ENCODE peak calls at places on chromosome 18, in four cellular contexts. K is kidney, G is globus pallidus, S is aorta. A is an unnamed sample.

GRCh38 chr18:3604626-3605408 is 154.8 kb downstream of the TGIF1 start:
- DNase-seq in G (peak; percentile 58), S (no peak), K (no peak), A (peak; percentile 42)

GRCh38 chr18:58247363-58247834 is 203.4 kb downstream of the NEDD4L start:
- DNase-seq in K (no peak), S (no peak), G (peak; percentile 20), A (no peak)

GRCh38 chr18:68150976-68151375 is 563.9 kb downstream of the TMX3 start:
- DNase-seq in K (no peak), S (no peak), G (no peak), A (no peak)

GRCh38 chr18:32346667-32347066 is 124.0 kb downstream of the GAREM1 start:
- DNase-seq in G (peak; percentile 50), K (no peak), S (no peak), A (no peak)

GRCh38 chr18:48613589-48613988 is 74.8 kb downstream of the CTIF start:
- DNase-seq in K (peak; percentile 75), G (peak; percentile 85), S (peak; percentile 90), A (no peak)

GRCh38 chr18:58828399-58829121 is 36.1 kb upstream of the ZNF532 start:
- DNase-seq in G (no peak), K (no peak), S (no peak), A (no peak)

GRCh38 chr18:78549971-78550370 is 429.6 kb upstream of the SALL3 start:
- DNase-seq in S (no peak), K (no peak), G (no peak), A (no peak)

GRCh38 chr18:13520306-13520705 is 206.1 kb downstream of the FAM210A start:
- DNase-seq in G (no peak), S (no peak), K (no peak), A (peak; percentile 5)

GRCh38 chr18:44507729-44508325 is 172.9 kb upstream of the SETBP1 start:
- DNase-seq in S (peak; percentile 74), G (peak; percentile 74), K (peak; percentile 75), A (peak; percentile 1)

GRCh38 chr18:2274613-2275012 is 296.7 kb downstream of the METTL4 start:
- DNase-seq in S (no peak), K (no peak), G (no peak), A (no peak)

GRCh38 chr18:61542596-61542995 is 209.4 kb downstream of the CDH20 start:
- DNase-seq in K (no peak), S (no peak), G (no peak), A (no peak)

GRCh38 chr18:36158261-36158867 is 28.7 kb downstream of the ELP2 start:
- DNase-seq in G (no peak), K (no peak), S (no peak), A (no peak)

GRCh38 chr18:75132068-75132467 is 76.9 kb downstream of the PTGR3 start:
- DNase-seq in K (no peak), G (no peak), S (no peak), A (no peak)

GRCh38 chr18:36728345-36728744 is 100.5 kb downstream of the TPGS2 start:
- DNase-seq in K (no peak), G (no peak), S (no peak), A (no peak)

A was measured in trophoblast cell.